ENCODE peak calls at places on chromosome X, in five cellular contexts. L is activated CD4-positive, alpha-beta T cell treated with anti-CD3 and anti-CD28 coated beads for 1 hour; K is C1 segment of cervical spinal cord; W is kidney; H is GM12892. B is an unnamed sample.
A peak's percentile ranks its signal among the peaks of the same experiment; 100 is the strongest.

GRCh38 chrX:10172867-10173266 is 16.1 kb downstream of the CLCN4 start:
- DNase-seq in L (no peak), W (no peak), H (no peak), K (no peak), B (no peak)

GRCh38 chrX:111133389-111133788 is 37.4 kb downstream of the PAK3 start:
- DNase-seq in L (no peak), K (no peak), W (no peak), H (no peak), B (no peak)

GRCh38 chrX:150456941-150457340 is 93.8 kb downstream of the MAMLD1 start:
- DNase-seq in W (no peak), H (no peak), K (no peak), L (no peak), B (no peak)

GRCh38 chrX:10615931-10616780 is 4.2 kb downstream of the MID1 start:
- DNase-seq in H (no peak), L (no peak), W (no peak), K (no peak), B (no peak)

GRCh38 chrX:110178179-110178865 is 139.6 kb downstream of the AMMECR1 start:
- DNase-seq in W (no peak), H (no peak), L (no peak), K (no peak), B (no peak)

GRCh38 chrX:17613979-17614572 is 123.2 kb upstream of the SCML1 start:
- DNase-seq in W (no peak), K (no peak), L (no peak), H (no peak), B (no peak)

GRCh38 chrX:120769576-120770341 is 105.9 kb downstream of the CT47B1 start:
- DNase-seq in K (no peak), H (no peak), L (no peak), W (no peak), B (no peak)

GRCh38 chrX:37943554-37943953 is 62.8 kb upstream of the SYTL5 start:
- DNase-seq in K (no peak), H (no peak), W (no peak), L (no peak), B (no peak)

GRCh38 chrX:19776753-19777152 is 110.6 kb downstream of the SH3KBP1 start:
- DNase-seq in K (no peak), W (no peak), L (no peak), H (no peak), B (no peak)

GRCh38 chrX:100435726-100436125 is 25.7 kb upstream of the PCDH19 start:
- DNase-seq in H (no peak), W (no peak), K (no peak), L (no peak), B (no peak)

GRCh38 chrX:72495041-72495440 is 77.6 kb downstream of the HDAC8 start:
- DNase-seq in K (no peak), W (no peak), L (no peak), H (no peak), B (no peak)

GRCh38 chrX:11465648-11466411 is 172.6 kb downstream of the AMELX start:
- DNase-seq in L (no peak), W (no peak), K (no peak), H (no peak), B (no peak)

GRCh38 chrX:45506149-45506768 is 305.6 kb upstream of the DIPK2B start:
- DNase-seq in L (no peak), H (no peak), W (no peak), K (no peak), B (no peak)

GRCh38 chrX:152632445-152633097 is 5.1 kb upstream of the GABRQ start:
- DNase-seq in W (no peak), H (no peak), K (no peak), L (no peak), B (no peak)

GRCh38 chrX:84187501-84188319 is at the start of gene RPS6KA6:
- DNase-seq in W (peak; percentile 74), L (no peak), K (peak; percentile 23), H (peak; percentile 23), B (no peak)

GRCh38 chrX:92247076-92247475 is 467.9 kb downstream of the PCDH11X start:
- DNase-seq in W (no peak), L (no peak), K (no peak), H (no peak), B (no peak)

GRCh38 chrX:135477576-135477975 is 42.9 kb upstream of the INTS6L start:
- DNase-seq in H (no peak), K (peak; percentile 3), L (no peak), W (peak; percentile 60), B (no peak)

GRCh38 chrX:154457491-154458115 is 478 bp upstream of the PLXNA3 start:
- DNase-seq in L (no peak), H (peak; percentile 76), K (no peak), W (no peak), B (peak; percentile 58)

B was measured in D721Med.